ENCODE peak calls at places on chromosomes 13 and 19, in four cellular contexts. One of them, this sample, is unnamed.

GRCh38 chr19:45172173-45172572 is 5.9 kb downstream of the TRAPPC6A start:
- DNase-seq in gastrocnemius medialis: no peak
- DNase-seq in body of pancreas: no peak
- DNase-seq in Peyer's patch: no peak
- DNase-seq in this sample: no peak

GRCh38 chr13:107669356-107669755 is 546.0 kb downstream of the LIG4 start:
- DNase-seq in gastrocnemius medialis: no peak
- DNase-seq in body of pancreas: no peak
- DNase-seq in Peyer's patch: no peak
- DNase-seq in this sample: no peak

GRCh38 chr13:94481966-94482365 is 2.5 kb upstream of the DCT start:
- DNase-seq in gastrocnemius medialis: peak
- DNase-seq in body of pancreas: peak
- DNase-seq in Peyer's patch: no peak
- DNase-seq in this sample: peak

GRCh38 chr13:77896536-77896935 is 22.1 kb downstream of the EDNRB start:
- DNase-seq in gastrocnemius medialis: peak
- DNase-seq in body of pancreas: peak
- DNase-seq in Peyer's patch: no peak
- DNase-seq in this sample: no peak

GRCh38 chr13:64640002-64640401 is 2590.1 kb downstream of the PCDH9 start:
- DNase-seq in gastrocnemius medialis: no peak
- DNase-seq in body of pancreas: no peak
- DNase-seq in Peyer's patch: no peak
- DNase-seq in this sample: no peak

GRCh38 chr19:58557253-58558065 is 952 bp downstream of the UBE2M start:
- DNase-seq in gastrocnemius medialis: no peak
- DNase-seq in body of pancreas: no peak
- DNase-seq in Peyer's patch: no peak
- DNase-seq in this sample: no peak

GRCh38 chr19:35534803-35535480 is 1.7 kb downstream of the GAPDHS start:
- DNase-seq in gastrocnemius medialis: no peak
- DNase-seq in body of pancreas: no peak
- DNase-seq in Peyer's patch: no peak
- DNase-seq in this sample: no peak

GRCh38 chr19:38669532-38669931 is 22.1 kb downstream of the ACTN4 start:
- DNase-seq in gastrocnemius medialis: no peak
- DNase-seq in body of pancreas: no peak
- DNase-seq in Peyer's patch: peak
- DNase-seq in this sample: no peak

GRCh38 chr13:60538566-60538965 is 141.5 kb downstream of the TDRD3 start:
- DNase-seq in gastrocnemius medialis: no peak
- DNase-seq in body of pancreas: no peak
- DNase-seq in Peyer's patch: no peak
- DNase-seq in this sample: no peak

GRCh38 chr19:2250765-2251576 is 1.8 kb downstream of the AMH start:
- DNase-seq in gastrocnemius medialis: no peak
- DNase-seq in body of pancreas: no peak
- DNase-seq in Peyer's patch: no peak
- DNase-seq in this sample: no peak

GRCh38 chr19:14412436-14413071 is 6.6 kb downstream of the DDX39A start:
- DNase-seq in gastrocnemius medialis: no peak
- DNase-seq in body of pancreas: no peak
- DNase-seq in Peyer's patch: no peak
- DNase-seq in this sample: no peak

GRCh38 chr13:59166174-59166573 is 997.6 kb downstream of the DIAPH3 start:
- DNase-seq in gastrocnemius medialis: no peak
- DNase-seq in body of pancreas: no peak
- DNase-seq in Peyer's patch: no peak
- DNase-seq in this sample: no peak

GRCh38 chr19:41671481-41671880 is 16.6 kb downstream of the CEACAM7 start:
- DNase-seq in gastrocnemius medialis: no peak
- DNase-seq in body of pancreas: no peak
- DNase-seq in Peyer's patch: no peak
- DNase-seq in this sample: no peak

GRCh38 chr13:113142876-113143275 is 15.6 kb upstream of the PROZ start:
- DNase-seq in gastrocnemius medialis: no peak
- DNase-seq in body of pancreas: no peak
- DNase-seq in Peyer's patch: no peak
- DNase-seq in this sample: no peak

GRCh38 chr19:18292460-18292809 is 11.0 kb upstream of the JUND start:
- DNase-seq in gastrocnemius medialis: no peak
- DNase-seq in body of pancreas: peak
- DNase-seq in Peyer's patch: no peak
- DNase-seq in this sample: no peak

GRCh38 chr19:30026933-30027332 is 84.9 kb downstream of the URI1 start:
- DNase-seq in gastrocnemius medialis: no peak
- DNase-seq in body of pancreas: no peak
- DNase-seq in Peyer's patch: no peak
- DNase-seq in this sample: no peak

DNA sequence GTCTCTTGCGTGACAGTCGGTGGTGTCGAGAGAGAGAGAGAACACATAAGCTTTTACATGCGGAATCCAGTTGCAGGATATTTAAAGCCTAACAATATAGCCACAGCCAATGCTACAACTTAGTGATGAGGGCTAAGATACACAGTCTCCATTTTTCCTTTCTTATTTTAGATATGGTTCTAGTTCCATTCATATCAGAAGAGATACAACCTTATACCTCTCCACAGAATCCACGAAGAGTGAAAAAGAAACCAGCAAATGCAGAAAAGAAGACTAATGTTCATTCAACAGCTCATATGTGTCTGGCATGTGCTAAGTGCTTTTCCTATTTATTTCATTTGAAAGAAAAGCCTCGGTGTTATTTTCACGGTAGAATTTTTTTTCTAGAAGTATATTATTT is 249.0 kb upstream of the SLITRK1 start:
- DNase-seq in gastrocnemius medialis: no peak
- DNase-seq in body of pancreas: no peak
- DNase-seq in Peyer's patch: no peak
- DNase-seq in this sample: no peak
- H3K27ac ChIP-seq in gastrocnemius medialis: no peak
- H3K27ac ChIP-seq in body of pancreas: no peak
- H3K27ac ChIP-seq in Peyer's patch: no peak
- H3K27ac ChIP-seq in this sample: no peak

GRCh38 chr19:28737526-28737925 is 475.4 kb downstream of the UQCRFS1 start:
- DNase-seq in gastrocnemius medialis: no peak
- DNase-seq in body of pancreas: no peak
- DNase-seq in Peyer's patch: no peak
- DNase-seq in this sample: no peak
- TF ChIP-seq POLR2A in gastrocnemius medialis: no peak
- TF ChIP-seq POLR2A in body of pancreas: no peak
- TF ChIP-seq POLR2A in Peyer's patch: no peak
- TF ChIP-seq POLR2A in this sample: no peak

DNA sequence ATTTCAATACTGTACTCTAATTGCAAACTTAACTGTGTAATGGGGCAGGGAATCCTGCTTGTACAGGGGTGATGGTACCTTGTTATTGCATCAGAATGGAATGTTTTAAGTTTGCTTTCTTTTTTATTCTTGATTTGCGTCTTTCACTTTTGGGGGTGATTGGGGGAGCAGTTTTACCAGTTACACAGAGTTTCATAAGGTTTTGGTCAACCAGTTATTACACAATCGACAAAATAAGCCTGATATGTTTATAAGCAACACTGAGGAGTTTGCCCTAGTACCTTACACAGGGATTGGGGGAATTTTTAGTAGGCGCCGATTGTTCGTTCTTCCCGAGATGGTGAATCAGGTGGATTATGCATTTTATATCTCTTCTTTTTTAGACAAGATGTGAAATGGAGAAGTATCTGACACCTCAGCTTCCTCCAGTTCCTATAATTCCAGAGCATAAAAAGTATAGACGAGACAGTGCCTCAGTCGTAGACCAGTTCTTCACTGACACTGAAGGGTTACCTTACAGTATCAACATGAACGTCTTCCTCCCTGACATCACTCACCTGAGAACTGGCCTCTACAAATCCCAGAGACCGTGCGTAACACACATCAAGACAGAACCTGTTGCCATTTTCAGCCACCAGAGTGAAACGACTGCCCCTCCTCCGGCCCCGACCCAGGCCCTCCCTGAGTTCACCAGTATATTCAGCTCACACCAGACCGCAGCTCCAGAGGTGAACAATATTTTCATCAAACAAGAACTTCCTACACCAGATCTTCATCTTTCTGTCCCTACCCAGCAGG is 2.9 kb downstream of the KLF5 start:
- DNase-seq in gastrocnemius medialis: no peak
- DNase-seq in body of pancreas: no peak
- DNase-seq in Peyer's patch: no peak
- DNase-seq in this sample: no peak
- H3K4me3 ChIP-seq in gastrocnemius medialis: peak
- H3K4me3 ChIP-seq in body of pancreas: no peak
- H3K4me3 ChIP-seq in Peyer's patch: peak
- H3K4me3 ChIP-seq in this sample: no peak

DNA sequence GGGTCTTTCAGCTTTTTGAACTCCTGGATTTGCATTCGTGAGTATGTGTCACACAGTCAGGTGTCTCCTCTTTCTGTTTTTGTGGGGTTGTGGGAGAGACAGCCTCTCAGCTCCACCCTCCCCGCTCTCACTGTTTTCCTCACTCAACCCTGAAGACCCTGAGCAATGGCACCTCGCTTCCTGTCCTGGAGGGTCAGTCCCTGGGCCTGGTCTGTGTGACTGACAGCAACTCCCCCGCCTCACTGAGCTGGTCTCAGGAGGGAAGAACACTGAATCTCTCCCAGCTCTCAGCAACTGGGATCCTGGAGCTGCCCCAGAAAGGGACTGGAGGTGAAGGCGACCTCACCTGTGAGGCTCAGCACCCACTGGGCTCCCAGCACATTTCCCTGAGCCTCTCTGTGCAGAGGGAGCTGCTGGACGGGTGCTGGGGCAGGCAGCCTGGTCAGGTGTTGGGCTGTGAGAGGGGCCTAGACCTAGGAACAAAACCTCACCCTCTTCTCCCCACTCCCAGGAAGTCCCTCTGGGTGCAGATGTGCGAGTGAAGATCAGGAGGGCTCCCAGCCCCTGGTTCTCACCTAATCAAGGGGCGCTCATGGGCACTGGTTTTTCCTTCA is 4.2 kb upstream of the SIGLEC7 start:
- DNase-seq in gastrocnemius medialis: no peak
- DNase-seq in body of pancreas: no peak
- DNase-seq in Peyer's patch: no peak
- DNase-seq in this sample: no peak
- H3K27ac ChIP-seq in gastrocnemius medialis: no peak
- H3K27ac ChIP-seq in body of pancreas: peak
- H3K27ac ChIP-seq in Peyer's patch: no peak
- H3K27ac ChIP-seq in this sample: peak

DNA sequence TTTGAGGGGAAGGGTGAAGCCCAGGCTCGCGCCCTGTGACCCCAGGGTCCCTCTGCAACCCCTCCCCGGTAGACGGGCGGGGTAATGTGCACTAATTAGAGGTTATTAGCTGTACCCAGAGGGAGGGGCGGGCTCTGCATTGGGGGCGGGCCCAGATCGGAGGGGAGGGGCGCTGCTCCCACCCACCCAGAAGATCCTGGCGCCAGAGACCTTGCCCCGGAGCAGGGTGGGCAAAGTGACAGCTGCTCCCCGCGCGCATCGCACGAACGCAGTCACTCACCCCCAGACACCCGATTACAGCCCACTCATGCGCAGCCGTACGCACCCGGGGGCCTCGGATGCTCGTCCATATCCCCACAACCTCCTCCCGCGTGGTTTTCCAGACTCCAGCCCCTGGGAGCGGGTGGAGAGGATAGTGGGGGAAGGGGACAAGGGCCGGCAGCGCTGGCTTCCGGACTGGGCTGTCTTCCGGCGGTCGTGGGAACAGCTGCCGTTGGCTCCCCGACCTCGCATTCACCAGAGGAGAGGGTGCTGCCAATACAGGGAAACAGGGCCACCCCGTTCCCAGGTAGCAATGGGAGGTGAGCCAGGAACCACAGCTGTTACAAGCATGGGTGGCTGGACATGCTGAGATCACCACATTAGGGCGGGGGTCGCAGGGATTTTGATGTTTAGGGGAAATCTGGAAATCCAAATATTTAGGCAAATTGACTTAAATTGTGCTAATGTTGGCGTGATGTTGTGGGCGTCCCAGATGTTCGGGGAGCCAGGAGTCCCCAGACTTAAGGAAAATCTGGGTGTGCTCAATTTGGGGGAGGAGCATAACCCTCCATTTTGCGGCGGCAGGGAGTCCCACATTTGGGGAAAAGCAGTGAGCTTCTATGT is 2.9 kb upstream of the HOOK2 start:
- DNase-seq in gastrocnemius medialis: no peak
- DNase-seq in body of pancreas: peak
- DNase-seq in Peyer's patch: peak
- DNase-seq in this sample: peak
- TF ChIP-seq POLR2A in gastrocnemius medialis: peak
- TF ChIP-seq POLR2A in body of pancreas: peak
- TF ChIP-seq POLR2A in Peyer's patch: peak
- TF ChIP-seq POLR2A in this sample: peak

DNA sequence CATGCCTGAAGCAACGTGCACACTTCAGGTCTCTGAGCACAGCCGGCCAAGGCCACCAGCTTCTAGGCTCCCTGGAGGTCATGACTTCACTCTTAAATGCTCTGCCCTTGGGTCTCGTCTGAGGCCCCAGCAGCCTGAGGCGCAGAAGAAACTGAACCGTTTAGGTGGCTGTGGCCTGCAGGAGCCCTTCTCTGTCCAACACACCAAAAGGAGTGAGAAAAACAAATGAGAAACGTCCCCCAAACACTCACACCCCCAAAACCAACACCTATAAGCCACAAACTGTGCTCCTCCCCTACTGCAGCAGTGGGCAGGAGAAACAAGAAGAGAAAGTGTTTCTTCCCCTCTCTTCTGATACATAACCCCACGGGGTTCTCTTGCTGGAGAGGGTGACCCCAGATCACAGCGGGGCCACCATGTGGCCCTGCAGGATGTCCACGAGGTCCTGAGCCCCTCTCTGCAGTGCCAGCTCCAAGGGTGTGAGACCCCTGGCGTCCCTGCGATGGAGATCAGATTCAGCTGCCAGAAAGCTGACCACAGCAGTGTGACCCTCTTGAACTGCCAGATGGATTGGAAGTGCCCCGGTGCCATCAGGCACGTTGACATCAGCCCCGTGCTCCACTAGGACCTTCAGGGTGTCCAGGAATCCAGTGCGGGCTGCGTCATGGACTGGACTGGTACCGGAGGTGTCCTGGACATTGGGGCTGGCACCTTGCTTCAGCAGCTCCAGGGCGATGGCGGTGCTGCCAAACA is 1.0 kb upstream of the KRI1 start:
- DNase-seq in gastrocnemius medialis: no peak
- DNase-seq in body of pancreas: peak
- DNase-seq in Peyer's patch: peak
- DNase-seq in this sample: no peak
- H3K4me3 ChIP-seq in gastrocnemius medialis: peak
- H3K4me3 ChIP-seq in body of pancreas: no peak
- H3K4me3 ChIP-seq in Peyer's patch: no peak
- H3K4me3 ChIP-seq in this sample: peak

GRCh38 chr19:583198-583967 is 6.3 kb upstream of the HCN2 start:
- DNase-seq in gastrocnemius medialis: no peak
- DNase-seq in body of pancreas: no peak
- DNase-seq in Peyer's patch: no peak
- DNase-seq in this sample: no peak
- H3K27ac ChIP-seq in gastrocnemius medialis: no peak
- H3K27ac ChIP-seq in body of pancreas: no peak
- H3K27ac ChIP-seq in Peyer's patch: no peak
- H3K27ac ChIP-seq in this sample: no peak

This sample was measured in right lobe of liver.